ENCODE peak calls at places on chromosomes 5 and 9, in nine cellular contexts. One of them, this sample, is unnamed.

GRCh38 chr5:116572375-116573278 is 2.0 kb downstream of the SEMA6A start:
- DNase-seq in OCI-LY7: no peak
- DNase-seq in lower leg skin: peak
- DNase-seq in upper lobe of right lung: peak
- DNase-seq in ovary: peak
- DNase-seq in left ventricle myocardium inferior: peak
- DNase-seq in colonic mucosa: peak
- DNase-seq in sigmoid colon: peak
- DNase-seq in MM.1S: no peak
- DNase-seq in this sample: peak

GRCh38 chr9:7785813-7786212 is 13.8 kb downstream of the DMAC1 start:
- DNase-seq in sigmoid colon: no peak
- DNase-seq in colonic mucosa: no peak
- DNase-seq in OCI-LY7: no peak
- DNase-seq in left ventricle myocardium inferior: no peak
- DNase-seq in lower leg skin: no peak
- DNase-seq in MM.1S: no peak
- DNase-seq in upper lobe of right lung: no peak
- DNase-seq in ovary: no peak
- DNase-seq in this sample: no peak

GRCh38 chr5:922745-923472 is 30.2 kb downstream of the TRIP13 start:
- DNase-seq in OCI-LY7: no peak
- DNase-seq in ovary: peak
- DNase-seq in left ventricle myocardium inferior: no peak
- DNase-seq in upper lobe of right lung: no peak
- DNase-seq in lower leg skin: peak
- DNase-seq in MM.1S: no peak
- DNase-seq in colonic mucosa: no peak
- DNase-seq in sigmoid colon: no peak
- DNase-seq in this sample: no peak

GRCh38 chr5:168227973-168228615 is 63.4 kb upstream of the WWC1 start:
- DNase-seq in colonic mucosa: no peak
- DNase-seq in left ventricle myocardium inferior: no peak
- DNase-seq in upper lobe of right lung: no peak
- DNase-seq in OCI-LY7: no peak
- DNase-seq in MM.1S: no peak
- DNase-seq in ovary: no peak
- DNase-seq in sigmoid colon: no peak
- DNase-seq in lower leg skin: no peak
- DNase-seq in this sample: no peak

GRCh38 chr5:150219142-150219541 is 29.3 kb downstream of the SLC6A7 start:
- DNase-seq in colonic mucosa: no peak
- DNase-seq in left ventricle myocardium inferior: no peak
- DNase-seq in sigmoid colon: no peak
- DNase-seq in OCI-LY7: peak
- DNase-seq in ovary: no peak
- DNase-seq in upper lobe of right lung: no peak
- DNase-seq in lower leg skin: no peak
- DNase-seq in MM.1S: no peak
- DNase-seq in this sample: no peak

GRCh38 chr9:115653231-115653630 is 500.4 kb upstream of the PAPPA start:
- DNase-seq in OCI-LY7: no peak
- DNase-seq in MM.1S: no peak
- DNase-seq in sigmoid colon: peak
- DNase-seq in upper lobe of right lung: no peak
- DNase-seq in ovary: no peak
- DNase-seq in colonic mucosa: no peak
- DNase-seq in left ventricle myocardium inferior: no peak
- DNase-seq in lower leg skin: no peak
- DNase-seq in this sample: no peak

GRCh38 chr5:14672508-14673394 is 8.2 kb downstream of the OTULIN start:
- DNase-seq in MM.1S: no peak
- DNase-seq in left ventricle myocardium inferior: no peak
- DNase-seq in ovary: no peak
- DNase-seq in lower leg skin: no peak
- DNase-seq in sigmoid colon: no peak
- DNase-seq in colonic mucosa: no peak
- DNase-seq in upper lobe of right lung: no peak
- DNase-seq in OCI-LY7: no peak
- DNase-seq in this sample: no peak

GRCh38 chr9:112332977-112333638 is at the start of gene PTBP3:
- DNase-seq in lower leg skin: peak
- DNase-seq in ovary: peak
- DNase-seq in OCI-LY7: peak
- DNase-seq in colonic mucosa: peak
- DNase-seq in left ventricle myocardium inferior: peak
- DNase-seq in sigmoid colon: peak
- DNase-seq in upper lobe of right lung: peak
- DNase-seq in MM.1S: peak
- DNase-seq in this sample: peak

GRCh38 chr9:125325821-125326220 is 64.2 kb downstream of the GAPVD1 start:
- DNase-seq in left ventricle myocardium inferior: no peak
- DNase-seq in OCI-LY7: no peak
- DNase-seq in colonic mucosa: no peak
- DNase-seq in ovary: no peak
- DNase-seq in sigmoid colon: no peak
- DNase-seq in MM.1S: no peak
- DNase-seq in upper lobe of right lung: no peak
- DNase-seq in lower leg skin: no peak
- DNase-seq in this sample: no peak

GRCh38 chr9:109974918-109975276 is 194.9 kb downstream of the PALM2AKAP2 start:
- DNase-seq in left ventricle myocardium inferior: no peak
- DNase-seq in lower leg skin: no peak
- DNase-seq in ovary: no peak
- DNase-seq in MM.1S: no peak
- DNase-seq in colonic mucosa: no peak
- DNase-seq in OCI-LY7: no peak
- DNase-seq in upper lobe of right lung: no peak
- DNase-seq in sigmoid colon: no peak
- DNase-seq in this sample: no peak

GRCh38 chr5:54832066-54832465 is 153.3 kb downstream of the ESM1 start:
- DNase-seq in left ventricle myocardium inferior: no peak
- DNase-seq in ovary: no peak
- DNase-seq in sigmoid colon: no peak
- DNase-seq in colonic mucosa: no peak
- DNase-seq in OCI-LY7: no peak
- DNase-seq in lower leg skin: no peak
- DNase-seq in MM.1S: no peak
- DNase-seq in upper lobe of right lung: no peak
- DNase-seq in this sample: no peak

DNA sequence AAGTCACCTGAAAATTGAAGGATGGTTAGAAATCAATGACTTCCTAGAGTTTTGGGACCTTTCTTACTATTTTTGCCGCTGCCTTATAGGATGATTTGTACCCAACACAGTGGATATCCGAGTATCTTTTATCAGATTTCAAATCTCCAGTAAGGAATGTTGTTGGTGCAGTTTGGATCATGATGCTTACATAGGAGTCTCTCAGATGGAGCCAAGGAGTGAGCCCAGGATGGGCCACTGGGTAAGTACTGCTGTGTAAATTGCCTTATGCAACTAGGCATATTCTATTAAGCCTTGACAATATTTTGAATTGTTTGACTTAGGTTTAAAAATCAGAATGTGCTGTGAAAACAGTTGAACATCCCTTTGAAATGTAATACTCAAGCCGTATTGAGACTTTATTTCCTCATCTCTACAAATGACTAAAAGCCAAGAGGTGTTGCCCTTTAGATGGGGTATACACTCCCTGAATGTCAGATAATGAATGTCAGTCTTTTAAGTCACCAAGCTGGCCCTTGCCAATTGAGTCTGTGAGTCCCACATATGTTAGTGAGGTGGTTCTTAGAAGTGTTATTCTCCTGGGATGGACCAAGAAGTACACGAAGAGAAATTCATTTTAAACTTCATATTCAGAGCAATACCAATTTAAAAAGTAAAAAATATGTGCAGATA is 271.8 kb upstream of the CTNND2 start:
- DNase-seq in sigmoid colon: no peak
- DNase-seq in left ventricle myocardium inferior: no peak
- DNase-seq in upper lobe of right lung: no peak
- DNase-seq in MM.1S: no peak
- DNase-seq in OCI-LY7: no peak
- DNase-seq in ovary: no peak
- DNase-seq in colonic mucosa: no peak
- DNase-seq in lower leg skin: no peak
- DNase-seq in this sample: no peak
- TF ChIP-seq CTCF in sigmoid colon: no peak
- TF ChIP-seq CTCF in left ventricle myocardium inferior: no peak
- TF ChIP-seq CTCF in upper lobe of right lung: no peak
- TF ChIP-seq CTCF in MM.1S: no peak
- TF ChIP-seq CTCF in OCI-LY7: no peak
- TF ChIP-seq CTCF in ovary: no peak
- TF ChIP-seq CTCF in colonic mucosa: no peak
- TF ChIP-seq CTCF in lower leg skin: no peak
- TF ChIP-seq CTCF in this sample: no peak

GRCh38 chr5:131357739-131358561 is 94.1 kb downstream of the CDC42SE2 start:
- DNase-seq in lower leg skin: no peak
- DNase-seq in left ventricle myocardium inferior: no peak
- DNase-seq in OCI-LY7: no peak
- DNase-seq in sigmoid colon: no peak
- DNase-seq in colonic mucosa: no peak
- DNase-seq in ovary: no peak
- DNase-seq in MM.1S: no peak
- DNase-seq in upper lobe of right lung: no peak
- DNase-seq in this sample: no peak
- TF ChIP-seq CTCF in lower leg skin: no peak
- TF ChIP-seq CTCF in left ventricle myocardium inferior: no peak
- TF ChIP-seq CTCF in OCI-LY7: peak
- TF ChIP-seq CTCF in sigmoid colon: no peak
- TF ChIP-seq CTCF in colonic mucosa: no peak
- TF ChIP-seq CTCF in ovary: no peak
- TF ChIP-seq CTCF in MM.1S: no peak
- TF ChIP-seq CTCF in upper lobe of right lung: no peak
- TF ChIP-seq CTCF in this sample: no peak

DNA sequence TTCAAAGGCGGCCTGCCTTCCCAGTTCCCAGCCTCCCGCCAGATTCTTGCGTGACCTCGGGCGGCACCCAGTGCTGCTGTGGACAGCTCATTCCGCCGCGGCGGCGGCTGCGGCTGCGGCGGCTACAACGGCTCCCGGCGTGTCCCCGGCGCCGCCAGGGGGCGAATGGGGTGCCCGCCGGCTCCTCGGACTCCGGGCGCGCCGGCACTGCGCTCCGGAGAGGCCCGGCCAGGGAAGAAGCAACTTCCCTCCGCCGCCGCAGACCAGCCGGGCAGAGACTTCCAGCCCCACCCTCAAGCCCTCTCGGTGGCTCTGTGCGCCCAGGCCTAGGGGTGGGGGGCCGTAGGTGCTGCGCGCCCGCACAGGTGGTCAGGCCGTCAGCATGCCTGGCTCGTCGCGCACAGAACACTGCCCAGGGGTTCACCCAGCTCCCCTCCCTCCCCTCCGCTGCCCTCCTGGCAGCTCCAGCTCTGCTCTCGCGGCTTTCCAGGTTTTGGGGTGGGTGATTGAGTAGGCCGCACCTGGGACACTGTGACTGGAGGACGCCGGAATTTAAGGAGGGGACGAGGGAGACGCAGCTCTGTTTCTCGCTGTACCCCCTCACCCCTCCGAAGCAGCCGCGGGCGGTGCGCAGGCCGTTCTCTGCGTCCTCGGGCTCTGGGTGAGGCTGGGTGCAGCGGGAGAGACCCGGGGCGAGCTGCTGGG is 20.2 kb downstream of the IGIP start:
- DNase-seq in left ventricle myocardium inferior: peak
- DNase-seq in colonic mucosa: peak
- DNase-seq in ovary: peak
- DNase-seq in OCI-LY7: no peak
- DNase-seq in sigmoid colon: peak
- DNase-seq in lower leg skin: peak
- DNase-seq in MM.1S: peak
- DNase-seq in upper lobe of right lung: peak
- DNase-seq in this sample: peak
- TF ChIP-seq CTCF in left ventricle myocardium inferior: peak
- TF ChIP-seq CTCF in colonic mucosa: peak
- TF ChIP-seq CTCF in ovary: peak
- TF ChIP-seq CTCF in OCI-LY7: no peak
- TF ChIP-seq CTCF in sigmoid colon: peak
- TF ChIP-seq CTCF in lower leg skin: no peak
- TF ChIP-seq CTCF in MM.1S: peak
- TF ChIP-seq CTCF in upper lobe of right lung: peak
- TF ChIP-seq CTCF in this sample: peak

GRCh38 chr9:137531099-137531765 is 19.0 kb downstream of the PNPLA7 start:
- DNase-seq in OCI-LY7: no peak
- DNase-seq in MM.1S: no peak
- DNase-seq in lower leg skin: no peak
- DNase-seq in left ventricle myocardium inferior: no peak
- DNase-seq in ovary: peak
- DNase-seq in sigmoid colon: no peak
- DNase-seq in colonic mucosa: no peak
- DNase-seq in upper lobe of right lung: no peak
- DNase-seq in this sample: no peak

GRCh38 chr9:137538058-137538457 is 12.1 kb downstream of the PNPLA7 start:
- DNase-seq in upper lobe of right lung: no peak
- DNase-seq in OCI-LY7: no peak
- DNase-seq in MM.1S: no peak
- DNase-seq in left ventricle myocardium inferior: no peak
- DNase-seq in colonic mucosa: no peak
- DNase-seq in ovary: no peak
- DNase-seq in lower leg skin: no peak
- DNase-seq in sigmoid colon: no peak
- DNase-seq in this sample: no peak

GRCh38 chr9:137535120-137535428 is 15.1 kb downstream of the PNPLA7 start:
- DNase-seq in colonic mucosa: no peak
- DNase-seq in OCI-LY7: no peak
- DNase-seq in upper lobe of right lung: no peak
- DNase-seq in sigmoid colon: no peak
- DNase-seq in ovary: no peak
- DNase-seq in left ventricle myocardium inferior: no peak
- DNase-seq in MM.1S: no peak
- DNase-seq in lower leg skin: no peak
- DNase-seq in this sample: no peak

DNA sequence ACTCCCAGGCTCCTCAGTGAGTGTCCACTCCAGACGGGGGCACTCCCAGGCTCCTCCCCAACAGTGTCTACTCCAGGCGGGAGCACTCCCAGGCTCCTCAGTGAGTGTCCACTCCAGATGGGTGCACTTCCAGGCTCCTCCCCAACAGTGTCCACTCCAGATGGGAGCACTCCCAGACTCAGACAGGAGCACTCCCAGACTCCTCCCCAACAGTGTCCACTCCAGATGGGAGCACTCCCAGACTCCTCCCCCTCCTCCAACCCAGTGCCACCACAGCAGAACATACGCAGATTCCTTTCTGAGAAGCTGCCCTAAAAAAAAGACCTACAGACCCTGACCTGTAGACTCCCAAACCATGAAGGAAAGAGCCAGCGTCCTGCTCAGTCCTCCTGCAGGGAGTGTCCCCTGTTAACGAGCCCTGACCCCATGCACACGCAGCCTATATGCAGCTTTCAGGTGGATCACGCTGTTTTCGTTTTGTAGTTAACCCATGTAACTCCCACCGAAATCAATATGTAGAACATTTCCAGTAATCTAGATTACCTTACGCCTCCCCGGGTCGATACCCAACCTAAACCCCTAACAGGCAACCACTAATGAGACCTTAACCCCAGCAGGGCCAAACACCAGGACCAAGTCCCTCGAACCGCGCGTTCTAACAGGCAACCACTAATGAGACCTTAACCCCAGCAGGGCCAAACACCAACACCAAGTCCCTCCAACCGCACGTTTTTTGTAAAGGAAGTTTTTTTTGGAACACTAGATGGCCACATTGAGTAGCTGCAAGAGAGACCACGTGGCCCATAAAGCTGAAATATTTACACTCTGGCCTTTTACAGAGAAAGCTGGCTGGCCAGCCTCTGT is 15.7 kb downstream of the PNPLA7 start:
- DNase-seq in colonic mucosa: peak
- DNase-seq in upper lobe of right lung: no peak
- DNase-seq in ovary: no peak
- DNase-seq in left ventricle myocardium inferior: no peak
- DNase-seq in lower leg skin: no peak
- DNase-seq in sigmoid colon: no peak
- DNase-seq in OCI-LY7: peak
- DNase-seq in MM.1S: peak
- DNase-seq in this sample: no peak
- TF ChIP-seq CTCF in colonic mucosa: peak
- TF ChIP-seq CTCF in upper lobe of right lung: peak
- TF ChIP-seq CTCF in ovary: peak
- TF ChIP-seq CTCF in left ventricle myocardium inferior: peak
- TF ChIP-seq CTCF in lower leg skin: no peak
- TF ChIP-seq CTCF in sigmoid colon: peak
- TF ChIP-seq CTCF in OCI-LY7: peak
- TF ChIP-seq CTCF in MM.1S: peak
- TF ChIP-seq CTCF in this sample: peak

This sample was measured in neural crest cell.